ENCODE peak calls at places on chromosomes 4 and X, in four cellular contexts. Z, D, W and K are unnamed samples. For H3K4me1 and H3K27me3, the result is how much of the 10 kb centered on the place peaks cover.

GRCh38 chrX:68895339-68896250 is 66.8 kb downstream of the EFNB1 start:
- DNase-seq in D (peak), Z (no peak), W (peak), K (peak)

GRCh38 chrX:24427747-24428019 is 37.4 kb upstream of the PDK3 start:
- DNase-seq in W (no peak), D (no peak), Z (no peak), K (no peak)

GRCh38 chrX:10989386-10989785 is 121.7 kb upstream of the HCCS start:
- DNase-seq in W (no peak), D (no peak), Z (no peak), K (no peak)

GRCh38 chr4:48290146-48290772 is 20.6 kb upstream of the TEC start:
- DNase-seq in Z (no peak), D (peak), W (no peak), K (no peak)

GRCh38 chrX:56000169-56000568 is 232.0 kb upstream of the KLF8 start:
- DNase-seq in W (no peak), D (no peak), Z (no peak), K (no peak)

GRCh38 chr4:164931551-164932324 is 45.7 kb downstream of the TRIM61 start:
- DNase-seq in D (no peak), W (no peak), Z (no peak), K (no peak)

GRCh38 chr4:74638001-74638400 is 156.3 kb downstream of the BTC start:
- DNase-seq in Z (no peak), W (no peak), D (no peak), K (no peak)

GRCh38 chr4:102299708-102300107 is 45.6 kb downstream of the SLC39A8 start:
- DNase-seq in D (peak), W (no peak), Z (no peak), K (no peak)

GRCh38 chr4:87041142-87041541 is 106.3 kb downstream of the AFF1 start:
- DNase-seq in D (no peak), W (no peak), Z (no peak), K (no peak)

GRCh38 chr4:17502764-17503163 is 9.1 kb downstream of the QDPR start:
- DNase-seq in W (no peak), Z (no peak), D (no peak), K (no peak)

GRCh38 chrX:71652405-71652804 is 14.9 kb upstream of the LOC101059915 start:
- DNase-seq in Z (peak), W (peak), D (peak), K (no peak)

GRCh38 chr4:175802988-175803387 is 9.1 kb downstream of the GPM6A start:
- DNase-seq in D (no peak), W (no peak), Z (no peak), K (no peak)

GRCh38 chr4:184474261-184475095 is at the start of gene IRF2:
- DNase-seq in D (peak), Z (peak), W (peak), K (peak)

GRCh38 chr4:184477201-184477999 is 3.0 kb upstream of the IRF2 start:
- DNase-seq in D (peak), W (no peak), Z (no peak), K (no peak)

GRCh38 chr4:184479516-184479950 is 5.2 kb upstream of the IRF2 start:
- DNase-seq in D (no peak), Z (no peak), W (no peak), K (no peak)

GRCh38 chr4:184475096-184475461 is 729 bp upstream of the IRF2 start:
- DNase-seq in Z (peak), D (no peak), W (peak), K (peak)

DNA sequence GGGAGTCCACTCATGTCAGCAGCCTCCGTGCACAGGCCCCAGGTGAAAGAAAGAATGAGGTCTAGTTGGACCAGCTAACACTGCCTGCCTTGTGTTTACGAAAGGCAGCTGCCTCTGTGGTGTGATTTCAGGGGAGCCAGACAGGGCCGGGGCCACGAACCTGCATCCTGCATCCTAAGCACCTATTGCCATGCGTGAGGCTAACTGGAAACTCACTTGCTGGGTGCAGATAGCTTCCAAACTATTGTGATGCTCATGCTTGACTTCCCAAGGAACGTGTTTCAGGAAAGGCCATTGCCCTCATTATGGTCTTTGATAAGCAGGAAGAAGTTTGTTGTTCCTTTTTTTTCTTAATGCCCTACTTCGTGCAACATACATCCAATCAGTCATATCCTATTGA is 2.3 kb upstream of the IRF2 start:
- DNase-seq in D (no peak), W (no peak), Z (peak), K (no peak)
- H3K4me3 ChIP-seq in D (no peak), W (no peak), Z (peak), K (no peak)

DNA sequence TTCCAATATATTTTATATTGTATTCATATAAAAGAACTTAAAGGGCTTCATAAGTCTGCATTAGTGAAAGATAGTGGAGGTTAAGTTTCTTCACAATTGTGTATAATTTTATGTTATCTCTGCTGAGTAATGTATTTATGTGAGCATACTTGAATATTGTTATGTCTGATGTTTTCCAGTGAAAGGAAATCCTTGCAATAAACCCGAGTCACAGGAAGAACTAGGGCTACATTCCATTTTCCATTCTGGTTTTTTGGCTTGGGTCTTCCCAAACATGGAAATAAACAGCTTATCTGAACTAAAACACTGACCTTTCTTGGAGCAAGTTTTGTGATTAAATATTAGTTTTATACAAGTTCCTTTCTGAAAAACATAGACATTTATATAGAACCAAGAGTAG is 231.3 kb upstream of the GPRIN3 start:
- DNase-seq in W (no peak), Z (no peak), D (no peak), K (no peak)
- H3K4me1 ChIP-seq in W (under half), Z (under half), D (under half), K (under half)

DNA sequence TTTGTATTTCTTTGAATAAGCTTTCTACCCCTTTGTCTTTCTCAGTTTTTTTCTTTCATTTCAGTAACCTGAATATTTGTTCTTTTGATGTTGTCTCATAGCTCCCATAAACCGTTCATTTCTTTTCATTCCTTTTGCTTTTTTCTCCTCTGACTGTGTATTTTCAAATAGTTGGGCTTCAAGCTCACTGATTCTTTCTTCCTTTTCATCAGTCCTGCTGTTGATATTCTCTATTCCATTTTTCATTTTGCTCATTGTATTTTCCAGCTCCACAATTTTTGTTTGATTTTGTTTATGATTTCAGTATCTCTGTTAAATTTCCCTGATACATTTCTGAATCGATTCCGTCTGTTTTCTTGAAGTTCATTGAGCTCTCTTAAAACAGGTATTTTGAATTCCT is 129.6 kb upstream of the NUDT6 start:
- DNase-seq in W (no peak), D (no peak), Z (no peak), K (no peak)
- H3K27me3 ChIP-seq in W (under half), D (under half), Z (under half), K (under half)

GRCh38 chrX:141935645-141936044 is 32.0 kb downstream of the MAGEC1 start:
- DNase-seq in W (no peak), Z (no peak), D (no peak), K (no peak)
- H3K4me3 ChIP-seq in W (no peak), Z (no peak), D (no peak), K (no peak)

GRCh38 chr4:152674359-152674758 is 5.4 kb downstream of the TMEM154 start:
- DNase-seq in W (no peak), Z (no peak), D (no peak), K (no peak)
- H3K4me1 ChIP-seq in W (under half), Z (under half), D (under half), K (under half)

GRCh38 chr4:5890063-5890727 is 2.7 kb downstream of the CRMP1 start:
- DNase-seq in D (no peak), W (peak), Z (no peak), K (no peak)
- H3K27me3 ChIP-seq in D (under half), W (half or more), Z (under half), K (half or more)

GRCh38 chr4:169971456-169972015 is 54.7 kb downstream of the MFAP3L start:
- DNase-seq in W (no peak), D (no peak), Z (no peak), K (no peak)

GRCh38 chr4:169976951-169977350 is 49.2 kb downstream of the MFAP3L start:
- DNase-seq in D (no peak), Z (no peak), W (no peak), K (no peak)

GRCh38 chr4:169975131-169975836 is 50.9 kb downstream of the MFAP3L start:
- DNase-seq in Z (no peak), D (no peak), W (no peak), K (no peak)

DNA sequence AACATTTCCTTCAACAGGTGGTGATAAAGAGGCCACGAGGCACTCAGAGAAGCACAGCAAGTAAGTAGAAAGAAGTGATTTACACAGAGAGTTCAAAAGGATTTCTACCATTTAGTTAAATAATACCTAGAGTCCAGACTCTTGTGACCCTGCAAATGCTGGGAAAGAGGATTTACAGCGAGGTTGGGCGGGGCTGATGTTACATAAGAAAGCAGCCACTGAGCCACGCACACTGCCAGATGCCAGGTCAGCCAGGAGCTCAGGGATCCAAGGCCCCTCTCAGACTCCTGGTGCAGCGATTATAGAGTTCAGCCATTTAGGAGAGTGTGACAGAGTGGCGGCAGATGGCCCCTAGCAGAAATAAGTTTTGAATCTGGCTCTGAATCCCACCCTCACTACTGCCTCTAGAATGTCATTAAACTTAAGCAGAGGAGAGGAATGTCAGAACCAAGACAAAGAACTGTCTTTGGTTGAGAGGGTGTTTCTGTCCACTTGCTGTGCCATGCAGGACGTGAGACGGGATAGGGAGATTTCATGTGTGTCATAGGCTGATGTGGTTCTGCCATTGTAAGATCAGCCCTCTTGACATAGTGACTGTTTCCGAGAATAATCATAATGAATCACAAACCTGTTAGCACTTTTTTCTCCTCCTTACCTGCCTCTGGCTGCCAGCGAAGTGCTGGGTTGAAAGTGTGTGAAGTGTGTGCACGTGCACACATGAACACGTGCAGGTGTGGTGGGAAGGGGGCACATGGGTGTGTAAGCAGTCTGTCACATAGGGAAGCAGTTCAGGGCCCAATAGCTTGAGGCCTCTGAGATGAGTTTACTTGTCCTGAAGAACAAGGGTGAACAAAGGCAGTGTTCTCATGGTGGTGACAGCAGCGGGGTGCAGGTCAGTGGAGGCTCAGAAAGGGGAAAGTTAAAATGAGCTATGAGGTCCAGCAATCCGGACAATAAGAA is 50.1 kb downstream of the MFAP3L start:
- DNase-seq in D (peak), Z (no peak), W (no peak), K (no peak)
- H3K4me3 ChIP-seq in D (no peak), Z (no peak), W (no peak), K (no peak)